ENCODE peak calls at places on chromosomes 6 and 20, in five cellular contexts. One of them, this sample, is unnamed.
A peak's percentile ranks its signal among the peaks of the same experiment; 100 is the strongest.

GRCh38 chr20:57465486-57465885 is 59.5 kb downstream of the CTCFL start:
- DNase-seq in T-helper 17 cell: no peak
- DNase-seq in stimulated activated CD4-positive, alpha-beta T cell treated with anti-CD3 and anti-CD28 coated beads, Interleukin-2, amount 100 ng/mL, for 24 hours: no peak
- DNase-seq in effector CD8-positive, alpha-beta T cell: no peak
- DNase-seq in naive thymus-derived CD4-positive, alpha-beta T cell: no peak
- DNase-seq in this sample: no peak

GRCh38 chr6:144219056-144219685 is 66.0 kb upstream of the UTRN start:
- DNase-seq in T-helper 17 cell: no peak
- DNase-seq in effector CD8-positive, alpha-beta T cell: no peak
- DNase-seq in naive thymus-derived CD4-positive, alpha-beta T cell: peak; percentile 34
- DNase-seq in stimulated activated CD4-positive, alpha-beta T cell treated with anti-CD3 and anti-CD28 coated beads, Interleukin-2, amount 100 ng/mL, for 24 hours: no peak
- DNase-seq in this sample: no peak

GRCh38 chr20:35311409-35311808 is 19.2 kb upstream of the FAM83C start:
- DNase-seq in T-helper 17 cell: no peak
- DNase-seq in stimulated activated CD4-positive, alpha-beta T cell treated with anti-CD3 and anti-CD28 coated beads, Interleukin-2, amount 100 ng/mL, for 24 hours: peak; percentile 74
- DNase-seq in effector CD8-positive, alpha-beta T cell: no peak
- DNase-seq in naive thymus-derived CD4-positive, alpha-beta T cell: no peak
- DNase-seq in this sample: peak; percentile 49

GRCh38 chr20:51493346-51493791 is 49.1 kb downstream of the NFATC2 start:
- DNase-seq in naive thymus-derived CD4-positive, alpha-beta T cell: no peak
- DNase-seq in stimulated activated CD4-positive, alpha-beta T cell treated with anti-CD3 and anti-CD28 coated beads, Interleukin-2, amount 100 ng/mL, for 24 hours: peak; percentile 47
- DNase-seq in T-helper 17 cell: no peak
- DNase-seq in effector CD8-positive, alpha-beta T cell: no peak
- DNase-seq in this sample: no peak

GRCh38 chr6:113299526-113299925 is 557.6 kb upstream of the MARCKS start:
- DNase-seq in effector CD8-positive, alpha-beta T cell: no peak
- DNase-seq in T-helper 17 cell: no peak
- DNase-seq in naive thymus-derived CD4-positive, alpha-beta T cell: no peak
- DNase-seq in stimulated activated CD4-positive, alpha-beta T cell treated with anti-CD3 and anti-CD28 coated beads, Interleukin-2, amount 100 ng/mL, for 24 hours: no peak
- DNase-seq in this sample: no peak

GRCh38 chr6:84123186-84123585 is 89.6 kb downstream of the MRAP2 start:
- DNase-seq in T-helper 17 cell: no peak
- DNase-seq in stimulated activated CD4-positive, alpha-beta T cell treated with anti-CD3 and anti-CD28 coated beads, Interleukin-2, amount 100 ng/mL, for 24 hours: no peak
- DNase-seq in effector CD8-positive, alpha-beta T cell: no peak
- DNase-seq in naive thymus-derived CD4-positive, alpha-beta T cell: no peak
- DNase-seq in this sample: no peak

GRCh38 chr20:62303327-62304226 is 780 bp downstream of the ADRM1 start:
- DNase-seq in naive thymus-derived CD4-positive, alpha-beta T cell: no peak
- DNase-seq in T-helper 17 cell: no peak
- DNase-seq in effector CD8-positive, alpha-beta T cell: no peak
- DNase-seq in stimulated activated CD4-positive, alpha-beta T cell treated with anti-CD3 and anti-CD28 coated beads, Interleukin-2, amount 100 ng/mL, for 24 hours: peak; percentile 27
- DNase-seq in this sample: peak; percentile 31

GRCh38 chr20:64145458-64146300 is 18.6 kb upstream of the MYT1 start:
- DNase-seq in naive thymus-derived CD4-positive, alpha-beta T cell: no peak
- DNase-seq in stimulated activated CD4-positive, alpha-beta T cell treated with anti-CD3 and anti-CD28 coated beads, Interleukin-2, amount 100 ng/mL, for 24 hours: no peak
- DNase-seq in effector CD8-positive, alpha-beta T cell: no peak
- DNase-seq in T-helper 17 cell: peak; percentile 1
- DNase-seq in this sample: no peak

GRCh38 chr6:108030223-108030622 is 44.3 kb downstream of the OSTM1 start:
- DNase-seq in T-helper 17 cell: no peak
- DNase-seq in effector CD8-positive, alpha-beta T cell: no peak
- DNase-seq in stimulated activated CD4-positive, alpha-beta T cell treated with anti-CD3 and anti-CD28 coated beads, Interleukin-2, amount 100 ng/mL, for 24 hours: no peak
- DNase-seq in naive thymus-derived CD4-positive, alpha-beta T cell: no peak
- DNase-seq in this sample: no peak

This sample was measured in H9.